ENCODE peak calls at places on chromosome 20, in ten cellular contexts. J, T, E, Z, U, I, S, Y, Q and D are unnamed samples.

GRCh38 chr20:57435498-57436222 is 44.5 kb downstream of the RBM38 start:
- DNase-seq in J (no peak), T (peak; percentile 25), E (peak; percentile 42), Z (peak; percentile 99), U (no peak), I (no peak), S (peak; percentile 99), Y (no peak), Q (peak; percentile 77), D (no peak)

GRCh38 chr20:25867776-25868649 is 171.4 kb upstream of the ZNF337 start:
- DNase-seq in J (no peak), T (peak; percentile 76), E (peak; percentile 61), Z (no peak), U (no peak), I (peak; percentile 60), S (peak; percentile 81), Y (peak; percentile 60), Q (peak; percentile 41), D (no peak)

GRCh38 chr20:5612476-5613291 is 137.5 kb upstream of the SHLD1 start:
- DNase-seq in J (peak; percentile 38), T (no peak), E (no peak), Z (no peak), U (no peak), I (peak; percentile 78), S (no peak), Y (no peak), Q (no peak), D (no peak)

GRCh38 chr20:6590891-6591679 is 176.4 kb upstream of the BMP2 start:
- DNase-seq in J (peak; percentile 35), T (no peak), E (no peak), Z (peak; percentile 49), U (no peak), I (peak; percentile 80), S (peak; percentile 10), Y (no peak), Q (peak; percentile 100), D (peak; percentile 31)

GRCh38 chr20:38875170-38875993 is 50.8 kb upstream of the FAM83D start:
- DNase-seq in J (no peak), T (peak; percentile 29), E (peak; percentile 98), Z (no peak), U (no peak), I (no peak), S (no peak), Y (peak; percentile 78), Q (no peak), D (no peak)

GRCh38 chr20:8571660-8572059 is 439.6 kb downstream of the PLCB1 start:
- DNase-seq in J (no peak), T (no peak), E (no peak), Z (no peak), U (no peak), I (no peak), S (no peak), Y (no peak), Q (no peak), D (no peak)

GRCh38 chr20:1588869-1589460 is 30.8 kb downstream of the SIRPB1 start:
- DNase-seq in J (no peak), T (no peak), E (no peak), Z (no peak), U (no peak), I (no peak), S (no peak), Y (no peak), Q (peak; percentile 9), D (no peak)

GRCh38 chr20:2449386-2449785 is 21.2 kb downstream of the SNRPB start:
- DNase-seq in J (no peak), T (no peak), E (no peak), Z (no peak), U (no peak), I (no peak), S (no peak), Y (no peak), Q (no peak), D (no peak)

GRCh38 chr20:10771435-10772140 is 97.8 kb upstream of the JAG1 start:
- DNase-seq in J (no peak), T (no peak), E (no peak), Z (no peak), U (no peak), I (no peak), S (no peak), Y (no peak), Q (peak; percentile 69), D (no peak)